ENCODE peak calls at places on chromosomes 2 and 18, in seven cellular contexts. V is activated T-helper 1 cell treated with Interleukin-2 at 50 U/mL for 16 hours; R is cardiac septum; F is NCI-H226; H is HuH-7.5; G is endodermal cell; K is stimulated activated CD4-positive, alpha-beta T cell treated with anti-CD3 and anti-CD28 coated beads, Interleukin-15, amount 100 ng/mL, for 24 hours. I is an unnamed sample.

GRCh38 chr2:237581326-237581725 is 9.2 kb downstream of the RAB17 start:
- DNase-seq in R (no peak), V (no peak), G (no peak), F (no peak), K (no peak), H (no peak), I (no peak)

GRCh38 chr2:22221006-22221405 is 1097.2 kb downstream of the TDRD15 start:
- DNase-seq in F (no peak), R (no peak), G (no peak), K (no peak), V (no peak), H (no peak), I (no peak)

GRCh38 chr2:30612371-30612770 is 165.3 kb downstream of the LCLAT1 start:
- DNase-seq in G (no peak), H (no peak), K (no peak), F (no peak), R (no peak), V (no peak), I (no peak)

GRCh38 chr2:190648289-190649034 is 421 bp upstream of the NAB1 start:
- DNase-seq in H (peak), V (peak), R (peak), G (peak), F (peak), K (peak), I (peak)

GRCh38 chr18:73168171-73168570 is 300.4 kb upstream of the NETO1 start:
- DNase-seq in G (no peak), R (no peak), F (no peak), K (no peak), V (no peak), H (no peak), I (no peak)

GRCh38 chr2:36683002-36683401 is 13.5 kb upstream of the VIT start:
- DNase-seq in G (no peak), K (no peak), F (no peak), R (no peak), H (no peak), V (no peak), I (no peak)

GRCh38 chr2:175620035-175620434 is 382.0 kb downstream of the LNPK start:
- DNase-seq in K (no peak), H (no peak), V (no peak), R (no peak), F (no peak), G (no peak), I (no peak)

GRCh38 chr2:178324072-178324471 is 126.9 kb downstream of the PRKRA start:
- DNase-seq in F (no peak), G (no peak), R (no peak), V (no peak), H (no peak), K (no peak), I (no peak)

GRCh38 chr2:111201214-111201613 is 80.5 kb downstream of the BCL2L11 start:
- DNase-seq in F (no peak), K (no peak), R (no peak), H (no peak), G (peak), V (no peak), I (no peak)

GRCh38 chr2:108616731-108617161 is 82.5 kb downstream of the LIMS1 start:
- DNase-seq in K (no peak), V (no peak), G (no peak), R (no peak), F (no peak), H (no peak), I (no peak)

GRCh38 chr18:3345452-3345851 is 83.5 kb downstream of the MYL12B start:
- DNase-seq in K (no peak), R (no peak), H (no peak), G (no peak), F (no peak), V (no peak), I (no peak)

GRCh38 chr18:41842886-41843285 is 112.1 kb upstream of the PIK3C3 start:
- DNase-seq in V (no peak), G (no peak), H (no peak), R (no peak), K (no peak), F (no peak), I (no peak)

GRCh38 chr2:190532581-190532980 is 1.9 kb downstream of the NEMP2 start:
- DNase-seq in R (no peak), H (no peak), V (no peak), G (no peak), K (no peak), F (no peak), I (no peak)

GRCh38 chr2:121019756-121020155 is 265.2 kb downstream of the TFCP2L1 start:
- DNase-seq in V (no peak), H (no peak), G (peak), F (no peak), K (no peak), R (no peak), I (no peak)

GRCh38 chr2:178761759-178762371 is 45.4 kb downstream of the TTN start:
- DNase-seq in K (peak), H (no peak), F (no peak), R (no peak), G (peak), V (no peak), I (no peak)

GRCh38 chr2:189092936-189093335 is 86.6 kb downstream of the COL5A2 start:
- DNase-seq in V (no peak), F (no peak), R (no peak), H (no peak), K (no peak), G (no peak), I (peak)

GRCh38 chr2:230770804-230771203 is 58.2 kb downstream of the CAB39 start:
- DNase-seq in H (no peak), V (no peak), R (no peak), F (no peak), G (no peak), K (no peak), I (no peak)

GRCh38 chr2:101106453-101107181 is 44.6 kb downstream of the TBC1D8 start:
- DNase-seq in G (no peak), H (no peak), F (no peak), R (no peak), V (no peak), K (no peak), I (no peak)

GRCh38 chr2:45585267-45585861 is 25.7 kb downstream of the SRBD1 start:
- DNase-seq in F (peak), G (no peak), K (no peak), V (no peak), H (no peak), R (no peak), I (no peak)

GRCh38 chr2:112020561-112020960 is 34.5 kb upstream of the TMEM87B start:
- DNase-seq in V (no peak), R (no peak), G (peak), H (no peak), K (no peak), F (no peak), I (no peak)

GRCh38 chr2:70514612-70515055 is 39.0 kb downstream of the TGFA start:
- DNase-seq in R (no peak), G (peak), V (no peak), H (no peak), F (no peak), K (no peak), I (no peak)

GRCh38 chr2:18373081-18373480 is 187.4 kb downstream of the RDH14 start:
- DNase-seq in K (no peak), R (no peak), G (no peak), F (no peak), V (no peak), H (no peak), I (no peak)

GRCh38 chr2:70753978-70754377 is 14.0 kb downstream of the ADD2 start:
- DNase-seq in R (no peak), G (no peak), V (no peak), K (no peak), F (no peak), H (no peak), I (no peak)

GRCh38 chr2:105438104-105438929 is 39.5 kb upstream of the FHL2 start:
- DNase-seq in H (no peak), K (no peak), R (peak), V (no peak), F (no peak), G (no peak), I (peak)

GRCh38 chr2:726158-726557 is 49.0 kb upstream of the TMEM18 start:
- DNase-seq in K (no peak), V (no peak), R (no peak), G (no peak), H (no peak), F (no peak), I (no peak)

GRCh38 chr2:101305044-101305443 is 3.5 kb downstream of the RNF149 start:
- DNase-seq in K (no peak), V (no peak), H (no peak), F (no peak), R (no peak), G (no peak), I (no peak)

GRCh38 chr18:45106331-45106774 is 425.7 kb downstream of the SETBP1 start:
- DNase-seq in G (no peak), H (no peak), R (no peak), F (no peak), K (no peak), V (no peak), I (no peak)

GRCh38 chr2:194765723-194766122 is 891.3 kb upstream of the SLC39A10 start:
- DNase-seq in H (no peak), R (no peak), V (no peak), F (no peak), K (no peak), G (no peak), I (no peak)

GRCh38 chr2:41910126-41910525 is 137.7 kb upstream of the PKDCC start:
- DNase-seq in R (no peak), F (peak), K (no peak), H (no peak), G (no peak), V (no peak), I (no peak)

GRCh38 chr2:101476605-101477208 is 1.8 kb upstream of the RFX8 start:
- DNase-seq in G (no peak), K (no peak), R (no peak), F (peak), H (no peak), V (no peak), I (no peak)

GRCh38 chr2:25690058-25690457 is 16.7 kb upstream of the DTNB start:
- DNase-seq in V (no peak), F (no peak), K (no peak), R (no peak), G (peak), H (no peak), I (no peak)

GRCh38 chr2:219274392-219274921 is 4.7 kb upstream of the DNAJB2 start:
- DNase-seq in V (no peak), G (peak), K (no peak), R (no peak), F (peak), H (no peak), I (no peak)

GRCh38 chr2:100214265-100214961 is 72.0 kb upstream of the AFF3 start:
- DNase-seq in V (no peak), G (no peak), F (no peak), H (no peak), K (no peak), R (no peak), I (no peak)

GRCh38 chr2:235727891-235728380 is 234.1 kb downstream of the AGAP1 start:
- DNase-seq in H (no peak), F (no peak), V (no peak), G (no peak), K (no peak), R (no peak), I (no peak)

GRCh38 chr2:37350034-37350433 is 5.6 kb downstream of the QPCT start:
- DNase-seq in R (no peak), F (no peak), V (no peak), K (no peak), G (no peak), H (peak), I (no peak)